ENCODE peak calls at places on chromosomes 6 and 20, in seven cellular contexts. Q is psoas muscle, I is lower lobe of right lung, H is heart left ventricle, W is ovary, R is heart right ventricle, M is astrocyte. U is an unnamed sample. For H3K4me1, the result is how much of the 10 kb centered on the place peaks cover.

GRCh38 chr6:113857565-113858066 is 471 bp downstream of the MARCKS start:
- DNase-seq in Q (peak), I (peak), H (no peak), W (peak), R (peak), M (no peak), U (no peak)

GRCh38 chr20:62900692-62901584 is 25.4 kb downstream of the DIDO1 start:
- DNase-seq in Q (no peak), I (no peak), H (no peak), W (no peak), R (no peak), M (no peak), U (peak)

GRCh38 chr20:4160761-4161305 is 145.5 kb upstream of the RNF24 start:
- DNase-seq in Q (no peak), I (peak), H (peak), W (peak), R (peak), M (peak), U (no peak)

GRCh38 chr6:26575494-26575939 is 21.2 kb upstream of the ABT1 start:
- DNase-seq in Q (no peak), I (no peak), H (no peak), W (no peak), R (no peak), M (peak), U (no peak)

GRCh38 chr6:138979813-138980668 is 8.0 kb downstream of the REPS1 start:
- DNase-seq in Q (no peak), I (no peak), H (no peak), W (no peak), R (no peak), M (no peak), U (no peak)

GRCh38 chr6:151240861-151241642 is 1.3 kb downstream of the AKAP12 start:
- DNase-seq in Q (peak), I (no peak), H (peak), W (peak), R (peak), M (peak), U (peak)

GRCh38 chr20:48556956-48557355 is 270.8 kb downstream of the PREX1 start:
- DNase-seq in Q (no peak), I (no peak), H (no peak), W (no peak), R (no peak), M (no peak), U (no peak)

GRCh38 chr6:164183556-164184123 is 769.1 kb downstream of the QKI start:
- DNase-seq in Q (no peak), I (no peak), H (peak), W (no peak), R (peak), M (no peak), U (no peak)

GRCh38 chr6:19818805-19819204 is 18.4 kb upstream of the ID4 start:
- DNase-seq in Q (no peak), I (no peak), H (no peak), W (no peak), R (no peak), M (no peak), U (no peak)

GRCh38 chr6:151196571-151196970 is 43.2 kb upstream of the AKAP12 start:
- DNase-seq in Q (peak), I (no peak), H (peak), W (peak), R (no peak), M (no peak), U (no peak)

GRCh38 chr6:130756836-130757235 is 70.4 kb upstream of the SMLR1 start:
- DNase-seq in Q (no peak), I (no peak), H (no peak), W (no peak), R (no peak), M (no peak), U (no peak)

GRCh38 chr6:170445487-170445886 is 107.6 kb downstream of the PSMB1 start:
- DNase-seq in Q (peak), I (no peak), H (no peak), W (no peak), R (no peak), M (no peak), U (no peak)

GRCh38 chr6:145497006-145497405 is 238.3 kb downstream of the EPM2A start:
- DNase-seq in Q (no peak), I (no peak), H (no peak), W (no peak), R (no peak), M (peak), U (no peak)

GRCh38 chr20:17934141-17934862 is 34.3 kb downstream of the SNX5 start:
- DNase-seq in Q (no peak), I (no peak), H (no peak), W (no peak), R (no peak), M (peak), U (no peak)

GRCh38 chr6:126812651-126813050 is 305.8 kb upstream of the RSPO3 start:
- DNase-seq in Q (no peak), I (no peak), H (no peak), W (no peak), R (no peak), M (peak), U (no peak)

GRCh38 chr6:107932580-107932979 is 25.4 kb downstream of the SEC63 start:
- DNase-seq in Q (no peak), I (no peak), H (no peak), W (no peak), R (no peak), M (no peak), U (no peak)

GRCh38 chr6:25193865-25194679 is 85.1 kb upstream of the CARMIL1 start:
- DNase-seq in Q (no peak), I (no peak), H (no peak), W (no peak), R (no peak), M (no peak), U (no peak)

GRCh38 chr6:106064103-106064502 is 22.0 kb upstream of the PRDM1 start:
- DNase-seq in Q (no peak), I (no peak), H (peak), W (no peak), R (peak), M (no peak), U (no peak)

GRCh38 chr6:1611322-1611571 is 1.5 kb downstream of the FOXC1 start:
- DNase-seq in Q (no peak), I (no peak), H (peak), W (no peak), R (no peak), M (no peak), U (no peak)

GRCh38 chr6:8029243-8029870 is 34.8 kb downstream of the BLOC1S5 start:
- DNase-seq in Q (no peak), I (no peak), H (no peak), W (no peak), R (no peak), M (peak), U (no peak)

GRCh38 chr6:3746119-3746691 is 5.3 kb downstream of the PXDC1 start:
- DNase-seq in Q (peak), I (no peak), H (no peak), W (no peak), R (no peak), M (no peak), U (no peak)

GRCh38 chr6:146868671-146869209 is 270.0 kb downstream of the ADGB start:
- DNase-seq in Q (no peak), I (no peak), H (no peak), W (no peak), R (no peak), M (no peak), U (no peak)

GRCh38 chr6:83199865-83200230 is 6.7 kb downstream of the RWDD2A start:
- DNase-seq in Q (no peak), I (no peak), H (no peak), W (no peak), R (no peak), M (peak), U (no peak)

GRCh38 chr6:164109770-164110140 is 695.2 kb downstream of the QKI start:
- DNase-seq in Q (peak), I (peak), H (peak), W (no peak), R (peak), M (peak), U (no peak)

GRCh38 chr6:34234667-34235604 is 1.7 kb upstream of the HMGA1 start:
- DNase-seq in Q (peak), I (peak), H (no peak), W (no peak), R (no peak), M (no peak), U (no peak)

GRCh38 chr20:5357942-5358341 is 41.2 kb upstream of the PROKR2 start:
- DNase-seq in Q (no peak), I (no peak), H (no peak), W (no peak), R (no peak), M (no peak), U (no peak)

GRCh38 chr20:57838670-57839142 is 128.9 kb upstream of the PMEPA1 start:
- DNase-seq in Q (no peak), I (no peak), H (no peak), W (peak), R (no peak), M (peak), U (no peak)

GRCh38 chr20:14879020-14879697 is 541.7 kb upstream of the FLRT3 start:
- DNase-seq in Q (no peak), I (no peak), H (no peak), W (no peak), R (no peak), M (peak), U (no peak)

GRCh38 chr20:10665791-10666190 is 8.0 kb downstream of the JAG1 start:
- DNase-seq in Q (no peak), I (no peak), H (no peak), W (no peak), R (no peak), M (no peak), U (no peak)

GRCh38 chr6:79446006-79446405 is 91.2 kb downstream of the LCA5 start:
- DNase-seq in Q (no peak), I (no peak), H (no peak), W (no peak), R (no peak), M (no peak), U (no peak)

DNA sequence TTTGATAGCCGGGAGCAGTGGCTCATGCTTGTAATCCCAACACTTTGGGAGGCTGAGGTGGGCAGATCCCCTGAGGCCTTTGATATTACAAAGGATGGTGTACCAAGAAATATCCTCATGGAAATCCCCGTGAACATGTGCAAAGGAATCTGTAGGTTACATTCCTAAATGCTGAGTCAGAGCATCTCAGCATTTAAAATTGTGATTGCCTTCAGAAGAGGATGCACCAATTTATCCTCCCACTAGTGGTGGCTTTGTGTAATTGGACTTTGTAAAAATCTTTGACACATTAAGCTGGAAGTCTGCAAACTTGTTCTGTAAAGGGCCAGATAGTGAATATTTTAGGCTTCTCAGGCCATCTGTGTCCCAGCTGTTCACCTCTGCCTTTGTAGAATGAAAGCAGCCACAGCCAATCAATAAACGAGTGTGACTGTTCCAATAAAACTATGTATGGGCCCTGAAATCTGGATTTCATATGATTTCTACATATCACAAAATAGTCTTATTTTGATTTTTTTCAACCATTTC is 11.8 kb downstream of the TMEM14B start:
- DNase-seq in Q (no peak), I (no peak), H (no peak), W (no peak), R (no peak), M (peak), U (peak)
- H3K27ac ChIP-seq in Q (peak), I (no peak), H (no peak), W (no peak), R (peak), M (peak), U (peak)

DNA sequence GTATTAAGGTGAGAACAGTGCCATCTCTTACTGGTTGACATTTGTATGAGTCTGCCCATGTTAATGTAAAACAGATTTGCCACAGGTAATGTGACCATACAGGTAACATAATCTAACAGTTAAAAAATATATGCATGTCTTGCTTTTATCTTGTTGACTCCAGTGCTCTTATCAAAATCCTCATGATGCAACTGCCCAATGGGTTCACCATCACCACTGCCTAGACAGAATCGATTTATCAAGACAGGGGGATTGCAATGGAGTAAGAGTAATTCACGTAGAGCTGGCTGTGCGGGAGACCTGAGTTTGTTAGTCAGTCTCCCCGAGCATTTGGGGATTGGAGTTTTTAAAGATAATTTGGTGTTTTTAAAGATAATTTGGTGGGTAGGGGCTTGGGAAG is 19.2 kb downstream of the SNX9 start:
- DNase-seq in Q (no peak), I (no peak), H (no peak), W (no peak), R (no peak), M (no peak), U (no peak)
- H3K4me1 ChIP-seq in Q (half or more), I (under half), H (under half), W (under half), R (half or more), M (under half), U (half or more)

GRCh38 chr20:51647674-51648570 is 105.4 kb upstream of the NFATC2 start:
- DNase-seq in Q (no peak), I (no peak), H (no peak), W (no peak), R (no peak), M (no peak), U (no peak)
- H3K27ac ChIP-seq in Q (no peak), I (no peak), H (no peak), W (no peak), R (no peak), M (no peak), U (no peak)

GRCh38 chr6:148887181-148887580 is 140.4 kb downstream of the UST start:
- DNase-seq in Q (no peak), I (no peak), H (no peak), W (no peak), R (no peak), M (no peak), U (no peak)

GRCh38 chr6:148890605-148891004 is 143.8 kb downstream of the UST start:
- DNase-seq in Q (no peak), I (no peak), H (no peak), W (no peak), R (no peak), M (no peak), U (no peak)

GRCh38 chr6:148891027-148891783 is 144.4 kb downstream of the UST start:
- DNase-seq in Q (no peak), I (no peak), H (no peak), W (no peak), R (no peak), M (no peak), U (no peak)

GRCh38 chr6:148890091-148890490 is 143.3 kb downstream of the UST start:
- DNase-seq in Q (no peak), I (no peak), H (no peak), W (no peak), R (no peak), M (no peak), U (no peak)

GRCh38 chr6:148888853-148889252 is 142.0 kb downstream of the UST start:
- DNase-seq in Q (no peak), I (no peak), H (no peak), W (no peak), R (no peak), M (peak), U (no peak)
- H3K4me1 ChIP-seq in Q (under half), I (under half), H (under half), W (under half), R (under half), M (under half), U (under half)

DNA sequence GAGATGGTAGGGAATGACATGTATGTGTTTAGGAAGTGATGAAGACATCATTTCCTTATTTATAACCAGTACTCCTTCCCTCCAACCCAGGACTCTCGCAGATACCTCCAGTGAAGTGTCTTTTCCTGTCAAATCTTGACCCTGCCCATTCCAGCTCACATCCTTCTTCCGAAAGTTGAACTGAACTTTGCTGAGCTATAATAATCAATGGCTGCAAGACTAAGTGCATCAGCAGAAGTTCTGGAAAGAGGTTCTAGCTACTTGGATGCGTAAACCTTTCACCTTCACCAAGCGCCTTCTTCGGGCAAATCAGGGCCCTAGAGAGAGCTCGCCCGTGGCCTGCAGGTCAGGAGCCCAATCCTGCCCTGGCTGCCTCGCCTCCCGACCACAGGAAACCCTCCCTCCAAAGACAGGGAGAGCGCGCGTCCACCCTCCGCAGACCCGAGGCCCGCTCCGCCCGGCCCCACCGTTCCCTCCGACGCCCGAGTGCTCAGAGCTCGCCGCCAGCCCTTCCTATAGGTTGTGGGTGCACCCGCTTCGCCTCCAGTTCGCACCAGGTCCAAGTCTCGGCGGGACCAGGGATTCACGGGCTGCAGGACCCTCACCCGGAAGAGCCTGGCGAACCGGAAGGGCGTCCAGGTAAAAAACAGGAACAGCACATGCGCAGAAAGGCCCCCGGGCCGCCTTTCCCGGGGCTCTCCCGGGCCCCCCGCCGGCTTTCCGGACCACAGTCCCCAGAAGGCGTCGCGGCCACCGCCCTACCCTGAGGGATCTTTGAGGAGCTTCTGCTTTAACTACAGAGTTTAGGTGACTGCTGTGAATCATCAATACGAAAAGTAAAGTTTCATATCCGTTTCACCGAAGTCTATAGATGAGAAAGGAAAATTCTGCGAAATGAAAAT is at the start of gene ZNF334:
- DNase-seq in Q (peak), I (peak), H (peak), W (peak), R (peak), M (peak), U (peak)
- H3K27ac ChIP-seq in Q (peak), I (peak), H (peak), W (no peak), R (peak), M (no peak), U (peak)

DNA sequence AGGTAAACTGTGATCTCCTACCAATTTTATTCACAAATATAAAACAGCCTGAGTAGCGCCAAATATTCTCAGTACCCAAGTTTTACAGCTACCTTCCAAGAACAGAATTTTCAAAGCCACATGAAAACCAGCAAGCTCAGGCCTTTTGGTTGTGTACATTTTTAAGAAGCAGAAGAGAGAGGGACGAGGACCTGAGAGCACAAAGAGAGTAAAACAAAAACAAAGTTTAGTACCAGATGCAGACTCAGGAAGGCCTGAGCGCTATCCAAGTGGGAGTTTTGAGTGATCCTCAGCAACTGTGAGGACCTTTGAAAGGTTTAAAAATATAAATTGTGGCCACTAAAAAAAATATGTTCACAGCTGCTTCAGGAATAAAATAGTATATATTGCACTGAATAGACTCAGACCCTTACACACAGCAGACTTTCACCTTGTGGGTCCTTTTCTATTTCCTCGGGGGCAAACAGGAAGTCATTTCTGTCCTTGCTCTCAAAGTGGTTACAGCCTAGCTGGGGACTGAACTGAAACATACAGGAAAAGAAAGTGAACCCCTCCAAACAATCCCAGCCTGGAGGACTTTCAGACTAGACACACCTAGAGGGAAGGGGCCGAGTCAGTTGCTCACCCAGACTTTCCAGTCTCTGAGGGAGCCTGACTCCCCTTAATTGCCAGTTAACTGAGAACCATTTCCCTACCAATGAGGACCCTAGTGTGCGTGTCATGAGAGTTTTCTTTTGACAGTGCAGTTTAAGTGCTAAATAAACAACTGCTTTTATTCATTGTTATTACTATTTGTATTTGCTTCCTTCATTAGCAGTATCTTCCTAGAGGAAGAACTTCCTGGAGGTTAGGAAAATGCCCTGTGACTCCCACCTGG is 48.5 kb upstream of the NT5E start:
- DNase-seq in Q (no peak), I (no peak), H (no peak), W (no peak), R (no peak), M (no peak), U (no peak)
- H3K4me1 ChIP-seq in Q (under half), I (under half), H (under half), W (under half), R (under half), M (half or more), U (under half)

DNA sequence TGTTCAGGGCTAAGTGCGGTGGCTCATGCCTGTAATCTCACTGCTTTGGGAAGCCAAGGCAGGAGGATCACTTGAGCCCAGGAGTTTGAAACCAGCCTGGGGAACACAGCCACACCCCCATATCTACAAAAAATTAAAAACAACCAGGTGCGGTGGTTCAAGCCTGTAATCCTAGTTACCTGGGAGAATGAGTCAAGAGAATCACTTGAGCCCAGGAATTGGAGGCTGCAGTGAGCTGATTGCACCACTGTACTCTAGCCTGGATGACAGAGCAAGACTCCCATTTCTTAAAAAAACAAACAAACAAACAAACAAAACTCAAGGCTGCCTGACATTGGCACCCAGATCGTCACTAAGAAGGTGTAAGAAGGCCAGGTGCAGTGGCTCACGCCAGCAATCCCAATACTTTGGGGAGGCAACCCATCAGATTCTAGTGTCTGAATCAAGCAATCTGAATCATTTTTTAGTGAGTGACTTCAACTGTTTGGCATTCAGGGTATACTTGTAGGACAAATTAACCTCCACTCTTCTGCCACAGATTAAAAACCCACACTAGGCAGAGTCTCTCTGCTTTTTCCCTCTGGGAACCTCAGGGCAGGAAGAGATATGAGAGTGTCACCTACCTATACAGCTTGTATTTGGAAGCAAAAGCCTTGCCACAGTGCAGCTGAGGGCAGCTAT is 6.1 kb downstream of the PLAGL2 start:
- DNase-seq in Q (no peak), I (no peak), H (no peak), W (no peak), R (no peak), M (peak), U (no peak)
- H3K27ac ChIP-seq in Q (peak), I (peak), H (peak), W (no peak), R (peak), M (no peak), U (peak)

GRCh38 chr20:53737404-53738038 is 143.9 kb upstream of the ZNF217 start:
- DNase-seq in Q (no peak), I (no peak), H (no peak), W (no peak), R (no peak), M (peak), U (peak)
- H3K4me1 ChIP-seq in Q (under half), I (under half), H (under half), W (under half), R (under half), M (half or more), U (half or more)

U was measured in RWPE2.